ENCODE peak calls at places on chromosomes 3 and 15, in eight cellular contexts. B is CD8-positive, alpha-beta T cell; E is mucosa of descending colon; Y is fibroblast of pulmonary artery; L is activated B cell treated with CpG ODN at 0.5 μM for 24 hours; D is right lobe of liver; F is mesothelial cell of epicardium; A is BJ. N is an unnamed sample.

GRCh38 chr15:48638966-48639365 is 6.5 kb downstream of the FBN1 start:
- DNase-seq in B (no peak), E (no peak), Y (no peak), L (no peak), D (no peak), F (no peak), A (no peak), N (no peak)

GRCh38 chr15:94792166-94792565 is 560.8 kb downstream of the MCTP2 start:
- DNase-seq in B (no peak), E (no peak), Y (no peak), L (no peak), D (no peak), F (no peak), A (no peak), N (no peak)

GRCh38 chr3:81910244-81910852 is 148.9 kb upstream of the GBE1 start:
- DNase-seq in B (no peak), E (no peak), Y (peak), L (no peak), D (no peak), F (no peak), A (no peak), N (no peak)

GRCh38 chr15:85614059-85614458 is 180.7 kb downstream of the KLHL25 start:
- DNase-seq in B (no peak), E (no peak), Y (no peak), L (no peak), D (no peak), F (no peak), A (no peak), N (no peak)

GRCh38 chr3:196931828-196932587 is 10.3 kb downstream of the NCBP2 start:
- DNase-seq in B (no peak), E (no peak), Y (no peak), L (no peak), D (no peak), F (no peak), A (no peak), N (no peak)

GRCh38 chr15:96838088-96838487 is 507.6 kb downstream of the NR2F2 start:
- DNase-seq in B (no peak), E (no peak), Y (peak), L (no peak), D (no peak), F (no peak), A (no peak), N (no peak)

GRCh38 chr3:14879161-14879888 is 60.6 kb downstream of the FGD5 start:
- DNase-seq in B (peak), E (peak), Y (peak), L (no peak), D (peak), F (no peak), A (no peak), N (no peak)

GRCh38 chr3:128784228-128784627 is 58.2 kb downstream of the RAB7A start:
- DNase-seq in B (peak), E (no peak), Y (no peak), L (no peak), D (no peak), F (no peak), A (no peak), N (peak)

GRCh38 chr15:67120839-67121540 is 55.6 kb downstream of the SMAD3 start:
- DNase-seq in B (peak), E (peak), Y (peak), L (peak), D (peak), F (peak), A (no peak), N (no peak)

GRCh38 chr3:25412269-25412668 is 15.8 kb upstream of the RARB start:
- DNase-seq in B (no peak), E (no peak), Y (peak), L (no peak), D (no peak), F (no peak), A (no peak), N (no peak)

GRCh38 chr15:69377137-69377536 is 37.0 kb upstream of the KIF23 start:
- DNase-seq in B (no peak), E (no peak), Y (no peak), L (no peak), D (peak), F (no peak), A (no peak), N (no peak)

GRCh38 chr15:84915011-84915958 is 30.8 kb downstream of the SLC28A1 start:
- DNase-seq in B (no peak), E (no peak), Y (peak), L (no peak), D (no peak), F (peak), A (peak), N (no peak)

GRCh38 chr3:55537563-55537962 is 50.5 kb upstream of the WNT5A start:
- DNase-seq in B (no peak), E (no peak), Y (no peak), L (no peak), D (no peak), F (no peak), A (no peak), N (no peak)

GRCh38 chr15:88018865-88019626 is 237.5 kb downstream of the NTRK3 start:
- DNase-seq in B (no peak), E (no peak), Y (peak), L (no peak), D (no peak), F (no peak), A (peak), N (no peak)

GRCh38 chr3:65445573-65446204 is 593.0 kb downstream of the MAGI1 start:
- DNase-seq in B (no peak), E (no peak), Y (no peak), L (no peak), D (no peak), F (no peak), A (no peak), N (no peak)

GRCh38 chr15:29162411-29162810 is 107.2 kb downstream of the NSMCE3 start:
- DNase-seq in B (no peak), E (no peak), Y (no peak), L (no peak), D (no peak), F (no peak), A (no peak), N (no peak)
- TF ChIP-seq CTCF in B (no peak), E (no peak), Y (no peak), L (no peak), D (no peak), F (no peak), A (no peak), N (no peak)

GRCh38 chr3:194952882-194953281 is 267.2 kb downstream of the FAM43A start:
- DNase-seq in B (no peak), E (no peak), Y (no peak), L (no peak), D (no peak), F (no peak), A (no peak), N (no peak)
- TF ChIP-seq CTCF in B (no peak), E (no peak), Y (no peak), L (no peak), D (no peak), F (no peak), A (no peak), N (no peak)

DNA sequence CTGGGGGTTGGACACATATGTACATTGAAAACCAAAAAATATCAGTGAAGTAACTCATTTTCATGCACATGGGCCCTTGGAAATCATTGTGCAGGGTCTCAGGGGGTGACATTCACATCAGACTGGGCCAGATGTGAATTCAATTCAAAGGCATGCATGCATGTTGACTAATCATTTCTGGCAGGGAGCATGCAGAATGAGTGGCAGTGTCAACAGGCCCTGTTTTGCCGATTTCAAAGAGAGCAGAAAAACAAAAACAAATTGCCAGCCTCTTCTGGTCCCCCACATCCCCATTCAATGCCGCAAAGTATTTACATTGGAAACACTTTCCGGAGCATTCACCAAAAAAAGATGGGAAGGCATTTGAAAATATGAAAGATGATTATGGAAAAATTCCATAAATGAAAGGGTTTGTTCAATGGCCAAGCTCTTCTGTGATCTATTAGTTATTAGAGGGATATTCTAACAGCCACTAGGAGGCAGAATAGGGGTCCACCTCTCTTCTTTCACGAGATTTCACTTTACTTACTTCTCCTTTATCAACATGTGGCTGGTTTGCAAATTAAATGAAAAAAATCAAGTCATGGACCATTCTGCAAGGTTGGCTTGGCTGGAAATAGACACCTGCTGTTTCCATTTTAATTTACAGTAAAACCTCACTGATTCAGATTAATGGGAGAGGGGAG is 119.9 kb upstream of the FEZF2 start:
- DNase-seq in B (no peak), E (no peak), Y (no peak), L (no peak), D (no peak), F (no peak), A (no peak), N (no peak)
- TF ChIP-seq CTCF in B (no peak), E (no peak), Y (peak), L (no peak), D (no peak), F (no peak), A (peak), N (peak)

GRCh38 chr3:161852744-161853143 is 356.1 kb downstream of the OTOL1 start:
- DNase-seq in B (no peak), E (no peak), Y (no peak), L (no peak), D (no peak), F (no peak), A (no peak), N (no peak)

GRCh38 chr3:161851941-161852566 is 355.4 kb downstream of the OTOL1 start:
- DNase-seq in B (no peak), E (peak), Y (peak), L (no peak), D (peak), F (peak), A (no peak), N (peak)

GRCh38 chr3:161859057-161859456 is 362.4 kb downstream of the OTOL1 start:
- DNase-seq in B (no peak), E (no peak), Y (no peak), L (no peak), D (no peak), F (no peak), A (no peak), N (no peak)

GRCh38 chr3:161859870-161860450 is 363.4 kb downstream of the OTOL1 start:
- DNase-seq in B (no peak), E (no peak), Y (no peak), L (no peak), D (no peak), F (no peak), A (no peak), N (no peak)

DNA sequence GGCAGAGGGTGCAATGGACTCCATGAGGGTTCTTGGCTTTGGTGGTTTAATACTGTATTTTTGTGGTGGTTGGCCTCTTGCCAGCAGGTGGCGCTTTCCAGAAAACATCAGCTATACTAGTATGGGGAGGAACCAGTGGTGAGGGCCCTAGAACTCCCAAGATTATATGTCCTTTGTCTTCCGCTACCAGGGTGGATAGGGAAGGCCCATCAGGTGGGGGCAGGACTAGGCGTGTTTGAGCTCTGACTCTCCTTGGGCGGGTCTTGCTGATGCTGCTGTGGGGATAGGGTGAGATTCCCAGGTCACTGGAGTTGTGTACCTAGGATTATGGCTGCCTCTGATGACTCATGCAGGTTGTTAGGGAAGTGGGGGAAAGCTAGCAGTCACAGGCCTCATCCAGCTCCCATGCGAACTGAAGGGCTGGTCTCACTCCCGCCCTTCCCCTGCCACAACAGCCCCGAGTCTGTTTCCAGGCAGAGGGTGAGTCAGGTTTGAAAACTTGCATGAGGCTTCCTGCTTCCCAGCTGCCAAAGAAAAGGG is 357.7 kb downstream of the OTOL1 start:
- DNase-seq in B (no peak), E (peak), Y (peak), L (no peak), D (no peak), F (no peak), A (peak), N (no peak)
- TF ChIP-seq CTCF in B (no peak), E (no peak), Y (peak), L (no peak), D (no peak), F (peak), A (no peak), N (peak)

GRCh38 chr3:143757691-143758090 is 90.6 kb downstream of the SLC9A9 start:
- DNase-seq in B (no peak), E (no peak), Y (no peak), L (no peak), D (no peak), F (no peak), A (no peak), N (no peak)

GRCh38 chr3:143764840-143765239 is 83.4 kb downstream of the SLC9A9 start:
- DNase-seq in B (no peak), E (no peak), Y (no peak), L (no peak), D (no peak), F (no peak), A (no peak), N (no peak)

GRCh38 chr3:143769663-143770062 is 78.6 kb downstream of the SLC9A9 start:
- DNase-seq in B (no peak), E (no peak), Y (peak), L (no peak), D (no peak), F (no peak), A (no peak), N (no peak)

GRCh38 chr3:143763568-143764162 is 84.6 kb downstream of the SLC9A9 start:
- DNase-seq in B (no peak), E (no peak), Y (peak), L (no peak), D (no peak), F (no peak), A (no peak), N (no peak)
- TF ChIP-seq CTCF in B (peak), E (no peak), Y (peak), L (no peak), D (peak), F (no peak), A (peak), N (peak)

GRCh38 chr3:67864587-67865183 is 210.3 kb upstream of the SUCLG2 start:
- DNase-seq in B (no peak), E (no peak), Y (no peak), L (no peak), D (no peak), F (no peak), A (no peak), N (no peak)

GRCh38 chr3:67858492-67858891 is 204.1 kb upstream of the SUCLG2 start:
- DNase-seq in B (no peak), E (no peak), Y (no peak), L (no peak), D (no peak), F (no peak), A (no peak), N (no peak)

DNA sequence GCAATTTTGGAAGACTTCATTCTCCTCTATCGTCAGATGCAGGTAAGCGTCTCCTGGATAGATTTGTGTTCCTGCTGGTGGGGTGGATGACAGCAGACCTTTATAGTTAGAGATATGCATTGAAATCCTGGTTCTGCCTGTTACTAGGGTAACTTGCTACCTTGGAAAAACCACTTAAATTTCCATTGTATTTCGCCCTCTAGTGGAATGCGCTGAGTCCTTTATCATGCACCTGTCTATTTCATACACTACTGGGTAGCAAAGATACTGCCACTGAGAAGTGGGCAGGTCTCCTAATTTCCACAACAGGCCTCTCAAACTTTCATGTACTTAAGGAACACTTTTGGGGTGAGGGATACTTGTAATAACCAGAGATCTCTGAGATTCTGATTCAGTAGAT is 209.5 kb upstream of the SUCLG2 start:
- DNase-seq in B (no peak), E (no peak), Y (no peak), L (no peak), D (no peak), F (no peak), A (no peak), N (no peak)
- TF ChIP-seq CTCF in B (no peak), E (no peak), Y (peak), L (no peak), D (peak), F (peak), A (peak), N (peak)

GRCh38 chr3:53171827-53172505 is 11.0 kb downstream of the PRKCD start:
- DNase-seq in B (no peak), E (no peak), Y (no peak), L (no peak), D (no peak), F (no peak), A (no peak), N (no peak)

GRCh38 chr3:53171109-53171453 is 10.1 kb downstream of the PRKCD start:
- DNase-seq in B (no peak), E (no peak), Y (no peak), L (no peak), D (no peak), F (no peak), A (no peak), N (no peak)

GRCh38 chr3:53175613-53176537 is 14.9 kb downstream of the PRKCD start:
- DNase-seq in B (no peak), E (no peak), Y (no peak), L (no peak), D (no peak), F (no peak), A (no peak), N (no peak)

GRCh38 chr3:53173107-53173506 is 12.1 kb downstream of the PRKCD start:
- DNase-seq in B (no peak), E (no peak), Y (no peak), L (no peak), D (no peak), F (no peak), A (no peak), N (no peak)

DNA sequence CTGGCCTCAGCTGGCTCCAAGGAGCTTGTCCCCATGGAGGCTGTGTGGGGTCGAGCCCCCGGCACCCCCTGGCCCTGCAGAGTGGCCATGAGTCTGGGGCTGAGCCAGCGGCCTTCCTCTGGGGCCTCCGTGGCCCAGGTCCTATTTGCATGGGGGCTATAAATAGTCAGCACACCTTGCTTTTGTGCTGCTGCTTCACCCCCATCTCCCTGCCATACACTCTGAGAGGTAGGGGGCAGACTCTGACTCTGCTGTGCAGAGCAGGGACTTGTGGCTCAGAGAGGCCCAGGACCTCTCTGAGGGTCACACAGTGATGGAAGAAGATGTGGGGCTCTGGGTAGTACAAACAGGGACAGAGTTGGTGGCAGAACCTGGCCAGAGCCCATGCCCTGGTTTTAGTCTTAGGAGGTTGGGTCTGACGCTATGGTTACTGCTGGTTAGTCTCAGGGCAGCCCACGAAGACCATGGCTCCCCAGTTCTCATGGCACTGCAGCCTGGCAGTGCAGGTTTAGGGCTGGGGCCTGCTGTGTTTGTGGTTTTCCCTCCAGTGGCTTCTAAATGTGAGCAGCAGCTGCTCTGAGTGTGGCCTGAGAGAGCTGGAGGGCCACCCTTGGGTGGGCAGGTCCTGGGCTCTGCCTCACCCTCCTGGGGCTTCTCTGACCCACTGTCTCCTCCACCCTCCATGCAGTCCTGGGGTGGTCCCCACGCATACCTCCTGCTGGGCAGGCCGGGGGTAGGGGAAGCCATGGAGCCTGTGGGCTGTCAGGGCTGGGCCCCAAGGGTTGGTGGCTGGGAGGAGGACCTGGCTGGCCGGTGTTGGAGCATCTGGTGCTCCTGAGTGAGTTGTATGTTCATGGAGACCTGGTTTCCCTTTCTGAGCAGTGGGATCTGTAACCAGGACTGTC is 13.6 kb downstream of the PRKCD start:
- DNase-seq in B (no peak), E (no peak), Y (no peak), L (no peak), D (no peak), F (no peak), A (no peak), N (no peak)
- TF ChIP-seq CTCF in B (no peak), E (no peak), Y (no peak), L (no peak), D (no peak), F (no peak), A (no peak), N (no peak)

GRCh38 chr3:124263168-124263567 is 271.2 kb upstream of the ROPN1 start:
- DNase-seq in B (no peak), E (no peak), Y (peak), L (no peak), D (no peak), F (no peak), A (peak), N (no peak)
- TF ChIP-seq CTCF in B (no peak), E (no peak), Y (no peak), L (no peak), D (no peak), F (no peak), A (no peak), N (no peak)

DNA sequence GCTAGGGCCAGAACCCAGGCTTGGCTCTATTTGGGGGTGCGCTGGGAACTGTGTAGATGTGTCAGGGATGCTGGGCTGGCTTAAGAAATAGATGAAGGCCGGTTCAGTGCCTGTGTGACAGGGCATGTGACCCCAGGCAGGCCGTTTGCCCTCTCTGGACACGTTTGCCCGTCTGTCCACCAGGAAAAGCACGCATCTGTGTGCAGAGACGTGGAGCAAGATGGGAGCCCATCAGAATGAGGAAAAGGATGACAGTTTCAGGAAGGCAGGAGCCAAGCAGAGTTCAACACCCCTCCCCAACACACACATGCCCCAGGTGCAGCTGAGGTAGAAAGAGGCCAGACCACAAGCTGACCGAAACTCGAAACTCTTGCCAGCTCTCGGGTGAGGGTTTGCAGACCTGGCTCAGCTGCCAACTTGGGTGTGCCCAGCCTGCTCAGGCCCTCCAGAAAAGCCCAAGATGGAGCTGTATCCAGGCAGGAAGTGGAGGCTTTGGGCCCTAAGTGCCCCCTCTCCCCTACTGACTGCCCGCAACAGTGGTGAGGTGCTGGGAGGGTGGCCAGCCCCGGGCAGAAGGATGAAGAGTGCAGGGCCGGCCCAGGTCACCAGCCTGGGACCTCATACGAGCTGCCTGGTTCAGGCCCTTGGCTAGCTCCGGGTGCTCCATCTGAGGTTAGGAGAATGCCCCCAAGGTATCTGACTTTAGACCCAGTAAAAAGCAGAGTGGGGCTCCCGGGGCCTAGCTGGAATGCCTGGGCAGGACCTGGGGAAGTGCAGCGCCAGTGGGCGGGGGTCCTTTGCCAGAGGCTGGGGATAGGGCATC is 10.2 kb upstream of the MESP1 start:
- DNase-seq in B (no peak), E (peak), Y (no peak), L (no peak), D (peak), F (no peak), A (no peak), N (no peak)
- TF ChIP-seq CTCF in B (peak), E (no peak), Y (no peak), L (no peak), D (peak), F (peak), A (no peak), N (no peak)